ENCODE peak calls at places on chromosomes 12 and 14, in five cellular contexts. K is PC-9, S is cardiac fibroblast, C is RWPE1, B is dorsolateral prefrontal cortex. L is an unnamed sample.

GRCh38 chr12:128859311-128859710 is 6.0 kb downstream of the GLT1D1 start:
- DNase-seq in K (no peak), S (no peak), C (no peak), B (no peak), L (no peak)

GRCh38 chr12:111248221-111248620 is 120.7 kb downstream of the PHETA1 start:
- DNase-seq in K (no peak), S (peak; percentile 31), C (peak; percentile 51), B (peak; percentile 37), L (no peak)

GRCh38 chr12:27975222-27976136 is 2.9 kb upstream of the PTHLH start:
- DNase-seq in K (no peak), S (peak; percentile 67), C (peak; percentile 65), B (no peak), L (peak; percentile 49)

GRCh38 chr14:104644656-104645055 is 40.1 kb upstream of the TMEM179 start:
- DNase-seq in K (no peak), S (no peak), C (no peak), B (no peak), L (no peak)

GRCh38 chr14:75559451-75560187 is 18.8 kb upstream of the FLVCR2 start:
- DNase-seq in K (peak; percentile 97), S (peak; percentile 83), C (peak; percentile 92), B (no peak), L (peak; percentile 62)

GRCh38 chr12:111276189-111276588 is 92.7 kb downstream of the PHETA1 start:
- DNase-seq in K (no peak), S (peak; percentile 43), C (no peak), B (no peak), L (no peak)

GRCh38 chr14:91299483-91300115 is 55.1 kb upstream of the GPR68 start:
- DNase-seq in K (no peak), S (no peak), C (no peak), B (no peak), L (no peak)

GRCh38 chr14:71327691-71328090 is 420.4 kb downstream of the PCNX1 start:
- DNase-seq in K (no peak), S (peak; percentile 32), C (no peak), B (no peak), L (no peak)

GRCh38 chr12:46555379-46555778 is 182.8 kb upstream of the SLC38A2 start:
- DNase-seq in K (peak; percentile 66), S (peak; percentile 92), C (no peak), B (no peak), L (no peak)

GRCh38 chr12:13250416-13250815 is 53.9 kb downstream of the EMP1 start:
- DNase-seq in K (peak; percentile 85), S (peak; percentile 86), C (peak; percentile 58), B (no peak), L (peak; percentile 13)

GRCh38 chr12:49054096-49054495 is 6.5 kb downstream of the KMT2D start:
- DNase-seq in K (no peak), S (no peak), C (no peak), B (no peak), L (no peak)

GRCh38 chr12:124354400-124354799 is 59.5 kb downstream of the RFLNA start:
- DNase-seq in K (no peak), S (no peak), C (no peak), B (no peak), L (no peak)

GRCh38 chr14:101503431-101504095 is 57.7 kb upstream of the DIO3 start:
- DNase-seq in K (no peak), S (no peak), C (no peak), B (peak; percentile 12), L (no peak)

GRCh38 chr12:90908465-90908864 is 46.5 kb downstream of the CCER1 start:
- DNase-seq in K (no peak), S (peak; percentile 84), C (peak; percentile 5), B (no peak), L (no peak)

GRCh38 chr12:92953747-92954146 is 24.7 kb upstream of the EEA1 start:
- DNase-seq in K (no peak), S (no peak), C (no peak), B (no peak), L (no peak)

GRCh38 chr14:36879558-36879957 is 217.9 kb downstream of the PAX9 start:
- DNase-seq in K (no peak), S (no peak), C (no peak), B (no peak), L (no peak)

GRCh38 chr12:25501565-25501964 is 51.5 kb downstream of the LMNTD1 start:
- DNase-seq in K (peak; percentile 46), S (peak; percentile 18), C (no peak), B (no peak), L (no peak)

GRCh38 chr12:93174048-93174447 is 203.7 kb upstream of the NUDT4 start:
- DNase-seq in K (no peak), S (peak; percentile 78), C (no peak), B (no peak), L (no peak)

GRCh38 chr12:13727707-13728147 is 253.7 kb downstream of the GRIN2B start:
- DNase-seq in K (no peak), S (no peak), C (no peak), B (no peak), L (no peak)

GRCh38 chr12:4771172-4771959 is 51.2 kb downstream of the GALNT8 start:
- DNase-seq in K (no peak), S (no peak), C (no peak), B (no peak), L (no peak)

GRCh38 chr14:20681348-20682126 is 2.8 kb upstream of the RNASE4 start:
- DNase-seq in K (peak; percentile 72), S (peak; percentile 95), C (peak; percentile 52), B (peak; percentile 81), L (peak; percentile 88)

GRCh38 chr12:67241482-67241881 is 27.7 kb upstream of the CAND1 start:
- DNase-seq in K (no peak), S (peak; percentile 42), C (no peak), B (no peak), L (no peak)

GRCh38 chr12:97177482-97177881 is 270.4 kb downstream of the NEDD1 start:
- DNase-seq in K (no peak), S (no peak), C (no peak), B (no peak), L (no peak)

GRCh38 chr14:51666070-51666469 is 14.4 kb downstream of the FRMD6 start:
- DNase-seq in K (no peak), S (peak; percentile 51), C (no peak), B (no peak), L (no peak)

GRCh38 chr14:77359626-77360025 is 17.3 kb downstream of the TMED8 start:
- DNase-seq in K (no peak), S (no peak), C (no peak), B (no peak), L (no peak)
- TF ChIP-seq CTCF in K (no peak), S (no peak), C (no peak), B (no peak), L (no peak)

GRCh38 chr14:38199768-38200167 is 7.9 kb upstream of the SSTR1 start:
- DNase-seq in K (no peak), S (peak; percentile 76), C (peak; percentile 24), B (no peak), L (no peak)

GRCh38 chr14:38199076-38199475 is 8.6 kb upstream of the SSTR1 start:
- DNase-seq in K (no peak), S (no peak), C (no peak), B (no peak), L (no peak)

GRCh38 chr14:38197761-38198345 is 9.9 kb upstream of the SSTR1 start:
- DNase-seq in K (no peak), S (no peak), C (no peak), B (no peak), L (no peak)

GRCh38 chr14:38198425-38198824 is 9.3 kb upstream of the SSTR1 start:
- DNase-seq in K (no peak), S (no peak), C (no peak), B (no peak), L (no peak)

DNA sequence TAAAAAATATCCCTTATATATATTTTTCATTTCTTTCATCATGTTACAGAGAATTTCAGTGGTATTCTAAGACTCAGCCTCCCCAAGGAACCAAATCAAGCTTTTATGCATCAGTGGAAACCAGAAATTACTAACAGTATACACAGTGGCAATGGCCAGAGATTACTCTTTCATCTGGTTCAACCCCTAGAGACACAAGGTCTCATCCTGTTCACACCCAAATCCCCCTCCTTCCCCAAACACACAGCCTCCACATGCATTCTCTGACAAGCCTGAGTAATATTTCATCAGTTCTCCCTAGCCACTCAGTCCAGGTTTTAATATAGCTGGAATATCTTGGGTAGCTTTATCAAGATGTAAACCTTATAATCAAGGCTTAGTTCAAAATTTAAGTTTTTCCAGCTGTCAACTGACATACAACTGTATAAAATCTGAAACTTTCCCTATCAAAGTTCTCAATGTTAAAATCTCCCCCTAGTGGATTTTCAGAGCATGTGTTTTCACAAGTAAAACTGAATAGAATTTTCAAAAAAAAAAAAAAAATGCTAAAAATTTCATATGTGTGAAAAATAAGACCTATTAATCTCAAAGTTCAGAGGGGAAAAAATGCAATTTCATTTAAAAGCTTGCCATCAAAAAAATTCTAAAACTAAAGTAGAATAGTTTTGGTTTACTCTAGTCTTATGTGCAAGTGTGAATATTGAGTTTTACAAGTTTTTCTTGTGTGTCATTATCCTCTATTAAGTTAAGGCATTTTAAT is 10.5 kb upstream of the SSTR1 start:
- DNase-seq in K (no peak), S (peak; percentile 28), C (no peak), B (no peak), L (no peak)
- TF ChIP-seq CTCF in K (peak; percentile 77), S (peak; percentile 55), C (peak; percentile 43), B (peak; percentile 50), L (peak; percentile 16)

GRCh38 chr12:2625267-2625666 is 169.5 kb upstream of the FKBP4 start:
- DNase-seq in K (no peak), S (no peak), C (no peak), B (no peak), L (no peak)

GRCh38 chr12:2623472-2623871 is 171.3 kb upstream of the FKBP4 start:
- DNase-seq in K (no peak), S (no peak), C (no peak), B (no peak), L (no peak)

GRCh38 chr12:2622460-2622859 is 172.3 kb upstream of the FKBP4 start:
- DNase-seq in K (no peak), S (no peak), C (no peak), B (no peak), L (no peak)

GRCh38 chr12:2627343-2628191 is 167.2 kb upstream of the FKBP4 start:
- DNase-seq in K (peak; percentile 49), S (no peak), C (no peak), B (no peak), L (no peak)

GRCh38 chr12:2624543-2625266 is 170.1 kb upstream of the FKBP4 start:
- DNase-seq in K (peak; percentile 57), S (peak; percentile 2), C (peak; percentile 43), B (peak; percentile 58), L (no peak)
- TF ChIP-seq CTCF in K (peak; percentile 57), S (peak; percentile 14), C (no peak), B (no peak), L (no peak)

DNA sequence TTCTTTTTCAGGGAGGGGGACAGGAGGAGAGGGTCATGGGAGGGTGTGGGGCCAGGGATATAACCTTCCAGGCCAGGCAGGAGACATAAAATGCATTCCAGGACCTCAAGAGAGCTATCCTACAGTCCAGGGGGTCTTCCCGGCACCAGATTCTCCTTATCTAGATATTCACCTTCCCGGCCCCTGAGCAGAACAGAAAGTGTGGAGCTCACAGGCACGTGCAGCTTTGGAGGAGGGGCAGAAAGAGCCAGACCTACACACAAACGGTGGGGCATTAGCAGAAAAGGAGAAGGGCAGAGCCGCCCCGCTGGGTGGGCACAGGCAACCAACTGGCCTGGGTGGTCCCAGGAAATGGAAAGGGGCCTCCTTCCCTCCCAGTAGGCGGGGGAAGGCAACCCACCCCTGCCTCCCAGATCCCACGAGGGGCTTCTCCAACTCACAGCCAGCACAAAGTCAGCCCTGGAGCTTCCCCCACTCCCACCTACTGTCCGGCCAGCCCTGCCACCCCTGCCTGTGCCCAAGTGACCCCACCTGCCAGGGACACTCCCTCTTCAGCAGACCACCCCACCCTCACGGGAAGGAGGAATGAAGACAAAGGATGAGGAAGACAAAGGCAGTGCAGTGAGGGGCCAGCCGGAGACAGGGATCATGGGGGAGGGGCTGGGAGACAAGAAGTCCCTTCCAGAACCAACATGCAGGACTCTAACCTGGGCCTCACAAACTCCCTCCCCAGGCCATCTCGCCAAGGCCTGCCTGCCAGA is 33.3 kb downstream of the CCDC85C start:
- DNase-seq in K (no peak), S (no peak), C (no peak), B (no peak), L (no peak)
- TF ChIP-seq CTCF in K (no peak), S (no peak), C (no peak), B (no peak), L (no peak)